ENCODE peak calls at places on chromosomes 3 and 15, in nine cellular contexts. F is NT2/D1, E is kidney, M is left cardiac atrium, X is RWPE1, U is H54, Z is NCI-H1092, R is kidney epithelial cell, A is neural progenitor cell. T is an unnamed sample.

GRCh38 chr3:119981386-119981785 is 112.9 kb downstream of the GSK3B start:
- DNase-seq in F (no peak), E (no peak), M (no peak), X (no peak), U (no peak), Z (no peak), R (no peak), A (no peak), T (no peak)

GRCh38 chr3:52446631-52447511 is 2.0 kb upstream of the SEMA3G start:
- DNase-seq in F (peak; percentile 60), E (no peak), M (peak; percentile 68), X (peak; percentile 48), U (peak; percentile 67), Z (peak; percentile 15), R (no peak), A (peak; percentile 89), T (no peak)

GRCh38 chr3:129938140-129938930 is 36.2 kb upstream of the TRH start:
- DNase-seq in F (no peak), E (no peak), M (no peak), X (no peak), U (no peak), Z (no peak), R (no peak), A (peak; percentile 67), T (no peak)

GRCh38 chr3:73045391-73045790 is 16.1 kb upstream of the EBLN2 start:
- DNase-seq in F (no peak), E (no peak), M (no peak), X (no peak), U (no peak), Z (no peak), R (no peak), A (no peak), T (no peak)

GRCh38 chr3:23113455-23114171 is 89.5 kb upstream of the UBE2E2 start:
- DNase-seq in F (no peak), E (no peak), M (no peak), X (peak; percentile 66), U (no peak), Z (no peak), R (no peak), A (no peak), T (peak; percentile 45)

GRCh38 chr15:78055923-78056713 is 21.4 kb downstream of the TBC1D2B start:
- DNase-seq in F (no peak), E (peak; percentile 75), M (peak; percentile 39), X (peak; percentile 46), U (no peak), Z (no peak), R (no peak), A (peak; percentile 65), T (no peak)

GRCh38 chr15:50907866-50908208 is 646 bp upstream of the AP4E1 start:
- DNase-seq in F (no peak), E (no peak), M (no peak), X (no peak), U (no peak), Z (peak; percentile 22), R (no peak), A (peak; percentile 71), T (no peak)

GRCh38 chr3:141405581-141405980 is 37.3 kb downstream of the ZBTB38 start:
- DNase-seq in F (no peak), E (no peak), M (no peak), X (no peak), U (no peak), Z (no peak), R (no peak), A (no peak), T (no peak)

GRCh38 chr3:183909030-183909600 is 24.4 kb upstream of the PARL start:
- DNase-seq in F (no peak), E (no peak), M (no peak), X (no peak), U (no peak), Z (no peak), R (no peak), A (no peak), T (no peak)

GRCh38 chr3:169044341-169045113 is 619.0 kb downstream of the MECOM start:
- DNase-seq in F (no peak), E (no peak), M (no peak), X (peak; percentile 46), U (no peak), Z (no peak), R (peak; percentile 43), A (no peak), T (peak; percentile 26)

GRCh38 chr3:48435774-48436476 is 4.0 kb downstream of the CCDC51 start:
- DNase-seq in F (peak; percentile 90), E (peak; percentile 90), M (peak; percentile 88), X (peak; percentile 66), U (peak; percentile 88), Z (peak; percentile 60), R (no peak), A (peak; percentile 91), T (no peak)

GRCh38 chr15:33201376-33202189 is 7.1 kb upstream of the FMN1 start:
- DNase-seq in F (peak; percentile 50), E (peak; percentile 72), M (peak; percentile 24), X (peak; percentile 67), U (peak; percentile 65), Z (no peak), R (peak; percentile 85), A (peak; percentile 87), T (peak; percentile 90)

GRCh38 chr3:177345049-177345972 is 148.0 kb upstream of the TBL1XR1 start:
- DNase-seq in F (no peak), E (peak; percentile 94), M (peak; percentile 88), X (peak; percentile 91), U (peak; percentile 63), Z (peak; percentile 64), R (peak; percentile 93), A (no peak), T (peak; percentile 91)

GRCh38 chr3:169456900-169457299 is 206.6 kb downstream of the MECOM start:
- DNase-seq in F (no peak), E (no peak), M (peak; percentile 26), X (no peak), U (no peak), Z (no peak), R (no peak), A (peak; percentile 43), T (no peak)

T was measured in keratinocyte.